ENCODE peak calls at places on chromosome 3, in seven cellular contexts. One of them, this sample, is unnamed.

GRCh38 chr3:143252931-143253330 is 133.4 kb downstream of the CHST2 start:
- DNase-seq in PC-9: no peak
- DNase-seq in BE2C: no peak
- DNase-seq in naive thymus-derived CD4-positive, alpha-beta T cell: no peak
- DNase-seq in tibial artery: no peak
- DNase-seq in astrocyte: no peak
- DNase-seq in brain microvascular endothelial cell: no peak
- DNase-seq in this sample: no peak

GRCh38 chr3:62538706-62539356 is 165.5 kb upstream of the FEZF2 start:
- DNase-seq in PC-9: no peak
- DNase-seq in BE2C: no peak
- DNase-seq in naive thymus-derived CD4-positive, alpha-beta T cell: no peak
- DNase-seq in tibial artery: no peak
- DNase-seq in astrocyte: no peak
- DNase-seq in brain microvascular endothelial cell: no peak
- DNase-seq in this sample: no peak

GRCh38 chr3:73784647-73785420 is 160.1 kb upstream of the PDZRN3 start:
- DNase-seq in PC-9: no peak
- DNase-seq in BE2C: no peak
- DNase-seq in naive thymus-derived CD4-positive, alpha-beta T cell: no peak
- DNase-seq in tibial artery: no peak
- DNase-seq in astrocyte: peak
- DNase-seq in brain microvascular endothelial cell: no peak
- DNase-seq in this sample: no peak

GRCh38 chr3:72224804-72225509 is 440.0 kb upstream of the PROK2 start:
- DNase-seq in PC-9: no peak
- DNase-seq in BE2C: no peak
- DNase-seq in naive thymus-derived CD4-positive, alpha-beta T cell: no peak
- DNase-seq in tibial artery: no peak
- DNase-seq in astrocyte: no peak
- DNase-seq in brain microvascular endothelial cell: no peak
- DNase-seq in this sample: no peak

GRCh38 chr3:119825820-119826219 is 43.9 kb downstream of the NR1I2 start:
- DNase-seq in PC-9: no peak
- DNase-seq in BE2C: no peak
- DNase-seq in naive thymus-derived CD4-positive, alpha-beta T cell: no peak
- DNase-seq in tibial artery: no peak
- DNase-seq in astrocyte: no peak
- DNase-seq in brain microvascular endothelial cell: no peak
- DNase-seq in this sample: no peak

GRCh38 chr3:19075037-19075436 is 73.3 kb upstream of the KCNH8 start:
- DNase-seq in PC-9: no peak
- DNase-seq in BE2C: no peak
- DNase-seq in naive thymus-derived CD4-positive, alpha-beta T cell: no peak
- DNase-seq in tibial artery: no peak
- DNase-seq in astrocyte: no peak
- DNase-seq in brain microvascular endothelial cell: no peak
- DNase-seq in this sample: no peak

GRCh38 chr3:183265157-183265642 is 12.1 kb downstream of the B3GNT5 start:
- DNase-seq in PC-9: peak
- DNase-seq in BE2C: no peak
- DNase-seq in naive thymus-derived CD4-positive, alpha-beta T cell: no peak
- DNase-seq in tibial artery: no peak
- DNase-seq in astrocyte: peak
- DNase-seq in brain microvascular endothelial cell: peak
- DNase-seq in this sample: peak

GRCh38 chr3:71813073-71813472 is 28.1 kb upstream of the PROK2 start:
- DNase-seq in PC-9: no peak
- DNase-seq in BE2C: no peak
- DNase-seq in naive thymus-derived CD4-positive, alpha-beta T cell: no peak
- DNase-seq in tibial artery: no peak
- DNase-seq in astrocyte: no peak
- DNase-seq in brain microvascular endothelial cell: no peak
- DNase-seq in this sample: no peak

GRCh38 chr3:135083179-135083578 is 288.1 kb downstream of the EPHB1 start:
- DNase-seq in PC-9: no peak
- DNase-seq in BE2C: no peak
- DNase-seq in naive thymus-derived CD4-positive, alpha-beta T cell: no peak
- DNase-seq in tibial artery: no peak
- DNase-seq in astrocyte: no peak
- DNase-seq in brain microvascular endothelial cell: no peak
- DNase-seq in this sample: no peak

GRCh38 chr3:10778492-10779292 is 37.3 kb upstream of the SLC6A11 start:
- DNase-seq in PC-9: no peak
- DNase-seq in BE2C: no peak
- DNase-seq in naive thymus-derived CD4-positive, alpha-beta T cell: no peak
- DNase-seq in tibial artery: no peak
- DNase-seq in astrocyte: no peak
- DNase-seq in brain microvascular endothelial cell: no peak
- DNase-seq in this sample: no peak

GRCh38 chr3:40793739-40794138 is 269.0 kb downstream of the ZNF621 start:
- DNase-seq in PC-9: no peak
- DNase-seq in BE2C: no peak
- DNase-seq in naive thymus-derived CD4-positive, alpha-beta T cell: no peak
- DNase-seq in tibial artery: no peak
- DNase-seq in astrocyte: no peak
- DNase-seq in brain microvascular endothelial cell: no peak
- DNase-seq in this sample: no peak

GRCh38 chr3:194365978-194366490 is 3.5 kb downstream of the LRRC15 start:
- DNase-seq in PC-9: no peak
- DNase-seq in BE2C: no peak
- DNase-seq in naive thymus-derived CD4-positive, alpha-beta T cell: no peak
- DNase-seq in tibial artery: no peak
- DNase-seq in astrocyte: no peak
- DNase-seq in brain microvascular endothelial cell: no peak
- DNase-seq in this sample: no peak

GRCh38 chr3:10000686-10001085 is 14.0 kb upstream of the EMC3 start:
- DNase-seq in PC-9: no peak
- DNase-seq in BE2C: no peak
- DNase-seq in naive thymus-derived CD4-positive, alpha-beta T cell: no peak
- DNase-seq in tibial artery: no peak
- DNase-seq in astrocyte: no peak
- DNase-seq in brain microvascular endothelial cell: no peak
- DNase-seq in this sample: no peak

GRCh38 chr3:14902719-14903118 is 44.7 kb upstream of the NR2C2 start:
- DNase-seq in PC-9: no peak
- DNase-seq in BE2C: no peak
- DNase-seq in naive thymus-derived CD4-positive, alpha-beta T cell: no peak
- DNase-seq in tibial artery: no peak
- DNase-seq in astrocyte: no peak
- DNase-seq in brain microvascular endothelial cell: no peak
- DNase-seq in this sample: peak

DNA sequence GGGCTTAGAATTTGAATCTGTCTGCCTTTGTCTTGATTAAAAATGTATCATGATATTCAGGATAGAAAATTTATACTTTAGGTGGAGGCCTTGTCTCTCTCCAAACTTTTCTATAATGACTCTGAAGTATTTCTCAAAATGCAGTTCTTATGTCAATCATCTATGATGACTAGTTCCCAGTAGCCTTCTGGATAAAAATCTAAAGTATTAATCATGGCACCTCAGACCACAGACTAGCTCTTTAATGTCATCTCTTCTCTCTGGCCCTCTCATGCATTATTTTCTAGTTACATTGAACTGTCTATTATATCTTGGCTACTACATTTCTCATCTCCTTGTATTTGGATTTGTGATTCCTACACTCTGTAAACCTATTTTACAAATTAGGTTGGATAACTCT is 96.9 kb downstream of the ZPLD1 start:
- DNase-seq in PC-9: no peak
- DNase-seq in BE2C: no peak
- DNase-seq in naive thymus-derived CD4-positive, alpha-beta T cell: no peak
- DNase-seq in tibial artery: no peak
- DNase-seq in astrocyte: no peak
- DNase-seq in brain microvascular endothelial cell: no peak
- DNase-seq in this sample: no peak
- H3K4me3 ChIP-seq in PC-9: no peak
- H3K4me3 ChIP-seq in BE2C: no peak
- H3K4me3 ChIP-seq in naive thymus-derived CD4-positive, alpha-beta T cell: no peak
- H3K4me3 ChIP-seq in tibial artery: no peak
- H3K4me3 ChIP-seq in astrocyte: no peak
- H3K4me3 ChIP-seq in brain microvascular endothelial cell: no peak
- H3K4me3 ChIP-seq in this sample: no peak

GRCh38 chr3:42655331-42655888 is 1.9 kb downstream of the ZBTB47 start:
- DNase-seq in PC-9: no peak
- DNase-seq in BE2C: no peak
- DNase-seq in naive thymus-derived CD4-positive, alpha-beta T cell: no peak
- DNase-seq in tibial artery: peak
- DNase-seq in astrocyte: no peak
- DNase-seq in brain microvascular endothelial cell: no peak
- DNase-seq in this sample: peak
- H3K4me3 ChIP-seq in PC-9: peak
- H3K4me3 ChIP-seq in BE2C: no peak
- H3K4me3 ChIP-seq in naive thymus-derived CD4-positive, alpha-beta T cell: no peak
- H3K4me3 ChIP-seq in tibial artery: peak
- H3K4me3 ChIP-seq in astrocyte: peak
- H3K4me3 ChIP-seq in brain microvascular endothelial cell: peak
- H3K4me3 ChIP-seq in this sample: peak

GRCh38 chr3:33648793-33649192 is 69.3 kb downstream of the CLASP2 start:
- DNase-seq in PC-9: no peak
- DNase-seq in BE2C: no peak
- DNase-seq in naive thymus-derived CD4-positive, alpha-beta T cell: no peak
- DNase-seq in tibial artery: no peak
- DNase-seq in astrocyte: no peak
- DNase-seq in brain microvascular endothelial cell: no peak
- DNase-seq in this sample: no peak

GRCh38 chr3:33642806-33643205 is 75.2 kb downstream of the CLASP2 start:
- DNase-seq in PC-9: no peak
- DNase-seq in BE2C: no peak
- DNase-seq in naive thymus-derived CD4-positive, alpha-beta T cell: no peak
- DNase-seq in tibial artery: no peak
- DNase-seq in astrocyte: no peak
- DNase-seq in brain microvascular endothelial cell: no peak
- DNase-seq in this sample: no peak

GRCh38 chr3:33639889-33640288 is 78.2 kb downstream of the CLASP2 start:
- DNase-seq in PC-9: no peak
- DNase-seq in BE2C: no peak
- DNase-seq in naive thymus-derived CD4-positive, alpha-beta T cell: no peak
- DNase-seq in tibial artery: no peak
- DNase-seq in astrocyte: no peak
- DNase-seq in brain microvascular endothelial cell: no peak
- DNase-seq in this sample: no peak

GRCh38 chr3:33645060-33645841 is 72.8 kb downstream of the CLASP2 start:
- DNase-seq in PC-9: no peak
- DNase-seq in BE2C: peak
- DNase-seq in naive thymus-derived CD4-positive, alpha-beta T cell: no peak
- DNase-seq in tibial artery: no peak
- DNase-seq in astrocyte: peak
- DNase-seq in brain microvascular endothelial cell: peak
- DNase-seq in this sample: no peak

DNA sequence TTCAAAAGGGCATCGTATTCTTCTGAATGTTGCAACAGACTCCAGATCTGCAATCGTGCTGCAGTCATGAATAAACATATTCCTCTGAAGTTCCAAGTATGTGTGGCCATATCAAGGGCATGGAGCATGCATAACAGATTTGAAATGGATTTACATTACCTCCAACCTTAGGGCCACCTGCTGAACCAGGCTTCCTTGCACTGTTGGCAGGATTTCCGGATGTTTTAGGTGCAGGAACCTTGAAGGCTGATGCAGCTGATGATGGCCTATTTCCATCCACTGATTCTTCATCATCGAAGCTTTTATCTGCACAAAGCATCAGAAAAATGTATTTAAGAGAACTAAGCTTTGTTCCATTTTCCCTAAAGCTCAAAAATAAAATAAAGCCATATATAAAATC is 73.5 kb downstream of the CLASP2 start:
- DNase-seq in PC-9: no peak
- DNase-seq in BE2C: no peak
- DNase-seq in naive thymus-derived CD4-positive, alpha-beta T cell: no peak
- DNase-seq in tibial artery: no peak
- DNase-seq in astrocyte: no peak
- DNase-seq in brain microvascular endothelial cell: no peak
- DNase-seq in this sample: no peak
- H3K4me3 ChIP-seq in PC-9: no peak
- H3K4me3 ChIP-seq in BE2C: peak
- H3K4me3 ChIP-seq in naive thymus-derived CD4-positive, alpha-beta T cell: no peak
- H3K4me3 ChIP-seq in tibial artery: no peak
- H3K4me3 ChIP-seq in astrocyte: no peak
- H3K4me3 ChIP-seq in brain microvascular endothelial cell: no peak
- H3K4me3 ChIP-seq in this sample: no peak

DNA sequence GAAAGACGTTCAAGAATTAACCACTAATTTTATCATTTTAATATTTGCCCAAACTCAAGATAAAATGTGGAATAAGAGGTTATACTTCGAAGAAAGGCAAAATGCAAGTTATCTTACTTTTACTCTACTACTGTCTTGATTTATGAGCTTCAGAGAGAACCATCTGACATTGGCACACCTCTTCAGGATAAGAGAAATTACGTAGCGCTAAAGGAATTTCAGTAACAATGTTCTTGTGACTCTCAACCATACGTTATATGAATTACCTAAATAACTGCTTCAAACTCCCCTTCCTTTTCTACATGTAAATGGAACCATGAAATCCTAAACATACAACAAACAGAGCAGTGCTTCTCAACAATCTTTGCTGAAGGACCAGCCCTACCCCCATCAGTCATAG is 96.8 kb downstream of the ZNF385D start:
- DNase-seq in PC-9: no peak
- DNase-seq in BE2C: no peak
- DNase-seq in naive thymus-derived CD4-positive, alpha-beta T cell: no peak
- DNase-seq in tibial artery: no peak
- DNase-seq in astrocyte: peak
- DNase-seq in brain microvascular endothelial cell: no peak
- DNase-seq in this sample: no peak
- H3K4me3 ChIP-seq in PC-9: no peak
- H3K4me3 ChIP-seq in BE2C: no peak
- H3K4me3 ChIP-seq in naive thymus-derived CD4-positive, alpha-beta T cell: no peak
- H3K4me3 ChIP-seq in tibial artery: no peak
- H3K4me3 ChIP-seq in astrocyte: no peak
- H3K4me3 ChIP-seq in brain microvascular endothelial cell: no peak
- H3K4me3 ChIP-seq in this sample: no peak

GRCh38 chr3:35679409-35680080 is 40.2 kb downstream of the ARPP21 start:
- DNase-seq in PC-9: no peak
- DNase-seq in BE2C: no peak
- DNase-seq in naive thymus-derived CD4-positive, alpha-beta T cell: no peak
- DNase-seq in tibial artery: no peak
- DNase-seq in astrocyte: no peak
- DNase-seq in brain microvascular endothelial cell: no peak
- DNase-seq in this sample: no peak
- H3K4me3 ChIP-seq in PC-9: no peak
- H3K4me3 ChIP-seq in BE2C: no peak
- H3K4me3 ChIP-seq in naive thymus-derived CD4-positive, alpha-beta T cell: no peak
- H3K4me3 ChIP-seq in tibial artery: no peak
- H3K4me3 ChIP-seq in astrocyte: no peak
- H3K4me3 ChIP-seq in brain microvascular endothelial cell: no peak
- H3K4me3 ChIP-seq in this sample: no peak